ENCODE peak calls at places on chromosome 21, in ten cellular contexts. One of them, this sample, is unnamed. For H3K27me3, the result is how much of the 10 kb centered on the place peaks cover.

GRCh38 chr21:18168108-18168507 is 76.5 kb upstream of the CHODL start:
- DNase-seq in upper lobe of right lung: no peak
- DNase-seq in uterus: no peak
- DNase-seq in SJSA1: no peak
- DNase-seq in GM23248: no peak
- DNase-seq in stomach: no peak
- DNase-seq in heart left ventricle: no peak
- DNase-seq in CD8-positive, alpha-beta T cell: no peak
- DNase-seq in lung: no peak
- DNase-seq in right atrium auricular region: no peak
- DNase-seq in this sample: no peak

GRCh38 chr21:36980280-36981048 is 14.0 kb upstream of the HLCS start:
- DNase-seq in upper lobe of right lung: peak
- DNase-seq in uterus: peak
- DNase-seq in SJSA1: no peak
- DNase-seq in GM23248: peak
- DNase-seq in stomach: peak
- DNase-seq in heart left ventricle: peak
- DNase-seq in CD8-positive, alpha-beta T cell: no peak
- DNase-seq in lung: peak
- DNase-seq in right atrium auricular region: no peak
- DNase-seq in this sample: peak

GRCh38 chr21:35933466-35933865 is 126.9 kb downstream of the SETD4 start:
- DNase-seq in upper lobe of right lung: no peak
- DNase-seq in uterus: peak
- DNase-seq in SJSA1: peak
- DNase-seq in GM23248: peak
- DNase-seq in stomach: no peak
- DNase-seq in heart left ventricle: peak
- DNase-seq in CD8-positive, alpha-beta T cell: no peak
- DNase-seq in lung: peak
- DNase-seq in right atrium auricular region: peak
- DNase-seq in this sample: peak

GRCh38 chr21:29655577-29655976 is 284.2 kb downstream of the GRIK1 start:
- DNase-seq in upper lobe of right lung: no peak
- DNase-seq in uterus: no peak
- DNase-seq in SJSA1: no peak
- DNase-seq in GM23248: no peak
- DNase-seq in stomach: no peak
- DNase-seq in heart left ventricle: no peak
- DNase-seq in CD8-positive, alpha-beta T cell: no peak
- DNase-seq in lung: no peak
- DNase-seq in right atrium auricular region: no peak
- DNase-seq in this sample: no peak

GRCh38 chr21:34724131-34724856 is 55.5 kb downstream of the CLIC6 start:
- DNase-seq in upper lobe of right lung: no peak
- DNase-seq in uterus: no peak
- DNase-seq in SJSA1: no peak
- DNase-seq in GM23248: peak
- DNase-seq in stomach: peak
- DNase-seq in heart left ventricle: no peak
- DNase-seq in CD8-positive, alpha-beta T cell: no peak
- DNase-seq in lung: no peak
- DNase-seq in right atrium auricular region: no peak
- DNase-seq in this sample: no peak

GRCh38 chr21:38660333-38661295 is 145.1 kb upstream of the ETS2 start:
- DNase-seq in upper lobe of right lung: peak
- DNase-seq in uterus: peak
- DNase-seq in SJSA1: peak
- DNase-seq in GM23248: peak
- DNase-seq in stomach: no peak
- DNase-seq in heart left ventricle: peak
- DNase-seq in CD8-positive, alpha-beta T cell: no peak
- DNase-seq in lung: no peak
- DNase-seq in right atrium auricular region: no peak
- DNase-seq in this sample: no peak

GRCh38 chr21:28747464-28747863 is 245.2 kb downstream of the LTN1 start:
- DNase-seq in upper lobe of right lung: no peak
- DNase-seq in uterus: no peak
- DNase-seq in SJSA1: no peak
- DNase-seq in GM23248: no peak
- DNase-seq in stomach: no peak
- DNase-seq in heart left ventricle: no peak
- DNase-seq in CD8-positive, alpha-beta T cell: no peak
- DNase-seq in lung: no peak
- DNase-seq in right atrium auricular region: no peak
- DNase-seq in this sample: no peak

GRCh38 chr21:31543191-31543590 is 116.3 kb upstream of the SOD1 start:
- DNase-seq in upper lobe of right lung: no peak
- DNase-seq in uterus: no peak
- DNase-seq in SJSA1: peak
- DNase-seq in GM23248: no peak
- DNase-seq in stomach: no peak
- DNase-seq in heart left ventricle: no peak
- DNase-seq in CD8-positive, alpha-beta T cell: no peak
- DNase-seq in lung: no peak
- DNase-seq in right atrium auricular region: no peak
- DNase-seq in this sample: peak

GRCh38 chr21:36744560-36745231 is 45.8 kb downstream of the SIM2 start:
- DNase-seq in upper lobe of right lung: peak
- DNase-seq in uterus: no peak
- DNase-seq in SJSA1: no peak
- DNase-seq in GM23248: no peak
- DNase-seq in stomach: peak
- DNase-seq in heart left ventricle: no peak
- DNase-seq in CD8-positive, alpha-beta T cell: no peak
- DNase-seq in lung: no peak
- DNase-seq in right atrium auricular region: no peak
- DNase-seq in this sample: peak

GRCh38 chr21:34135330-34135729 is 62.0 kb downstream of the MRPS6 start:
- DNase-seq in upper lobe of right lung: no peak
- DNase-seq in uterus: no peak
- DNase-seq in SJSA1: no peak
- DNase-seq in GM23248: no peak
- DNase-seq in stomach: no peak
- DNase-seq in heart left ventricle: no peak
- DNase-seq in CD8-positive, alpha-beta T cell: no peak
- DNase-seq in lung: no peak
- DNase-seq in right atrium auricular region: no peak
- DNase-seq in this sample: no peak

GRCh38 chr21:36260030-36260787 is 59.8 kb upstream of the MORC3 start:
- DNase-seq in upper lobe of right lung: no peak
- DNase-seq in uterus: peak
- DNase-seq in SJSA1: peak
- DNase-seq in GM23248: peak
- DNase-seq in stomach: peak
- DNase-seq in heart left ventricle: peak
- DNase-seq in CD8-positive, alpha-beta T cell: peak
- DNase-seq in lung: peak
- DNase-seq in right atrium auricular region: no peak
- DNase-seq in this sample: peak

DNA sequence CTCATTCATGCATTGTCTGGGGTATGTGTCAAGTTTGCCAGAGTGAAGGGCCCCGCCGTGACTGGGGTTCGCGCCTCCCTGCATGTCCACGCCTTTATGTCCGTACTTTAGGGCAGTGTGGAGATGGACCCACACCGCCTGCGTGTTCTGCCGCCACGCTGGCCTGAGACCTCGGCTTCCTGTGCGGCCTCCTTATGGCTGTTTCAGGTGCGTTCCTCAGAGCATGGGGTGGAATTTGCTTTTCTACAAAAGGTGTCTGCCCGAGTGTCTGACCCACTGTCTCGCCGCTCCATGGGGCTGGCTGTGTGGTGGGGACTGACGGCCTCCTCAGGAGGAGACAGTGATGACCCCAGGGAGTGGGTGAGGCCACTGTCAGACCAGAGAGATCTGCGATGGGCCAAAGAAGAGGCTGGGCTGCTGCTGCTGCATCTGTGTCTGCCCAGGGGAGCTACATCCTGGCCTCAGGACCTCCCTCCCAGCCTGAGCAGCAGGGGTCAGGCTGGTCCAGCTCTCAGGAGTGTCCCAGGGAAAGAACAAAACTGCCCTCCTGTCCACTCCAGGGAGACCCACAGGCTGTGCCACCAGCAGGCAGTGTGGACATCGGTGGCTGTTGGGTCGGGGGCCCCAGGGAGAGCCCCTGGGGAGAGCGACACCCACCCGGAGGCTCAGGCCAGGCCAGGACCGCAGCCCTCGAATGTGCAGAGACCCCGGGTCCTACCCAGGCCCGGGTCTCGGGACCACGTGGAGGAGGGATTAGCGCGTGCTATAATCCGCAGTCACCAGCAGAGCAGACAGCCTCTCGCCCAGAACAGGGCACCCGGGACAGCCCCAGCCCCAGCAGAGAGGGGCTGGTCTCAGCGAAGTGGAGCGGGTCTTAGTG is 9.8 kb upstream of the SLC19A1 start:
- DNase-seq in upper lobe of right lung: peak
- DNase-seq in uterus: no peak
- DNase-seq in SJSA1: no peak
- DNase-seq in GM23248: no peak
- DNase-seq in stomach: no peak
- DNase-seq in heart left ventricle: no peak
- DNase-seq in CD8-positive, alpha-beta T cell: no peak
- DNase-seq in lung: no peak
- DNase-seq in right atrium auricular region: no peak
- DNase-seq in this sample: no peak
- H3K27me3 ChIP-seq in upper lobe of right lung: under half
- H3K27me3 ChIP-seq in uterus: under half
- H3K27me3 ChIP-seq in SJSA1: under half
- H3K27me3 ChIP-seq in GM23248: under half
- H3K27me3 ChIP-seq in stomach: under half
- H3K27me3 ChIP-seq in heart left ventricle: under half
- H3K27me3 ChIP-seq in CD8-positive, alpha-beta T cell: under half
- H3K27me3 ChIP-seq in lung: under half
- H3K27me3 ChIP-seq in right atrium auricular region: under half
- H3K27me3 ChIP-seq in this sample: under half

GRCh38 chr21:44521928-44522752 is 17.9 kb downstream of the KRTAP10-1 start:
- DNase-seq in upper lobe of right lung: peak
- DNase-seq in uterus: peak
- DNase-seq in SJSA1: no peak
- DNase-seq in GM23248: no peak
- DNase-seq in stomach: no peak
- DNase-seq in heart left ventricle: no peak
- DNase-seq in CD8-positive, alpha-beta T cell: no peak
- DNase-seq in lung: no peak
- DNase-seq in right atrium auricular region: no peak
- DNase-seq in this sample: no peak
- H3K27me3 ChIP-seq in upper lobe of right lung: under half
- H3K27me3 ChIP-seq in uterus: under half
- H3K27me3 ChIP-seq in SJSA1: under half
- H3K27me3 ChIP-seq in GM23248: under half
- H3K27me3 ChIP-seq in stomach: under half
- H3K27me3 ChIP-seq in heart left ventricle: under half
- H3K27me3 ChIP-seq in CD8-positive, alpha-beta T cell: under half
- H3K27me3 ChIP-seq in lung: under half
- H3K27me3 ChIP-seq in right atrium auricular region: under half
- H3K27me3 ChIP-seq in this sample: under half

DNA sequence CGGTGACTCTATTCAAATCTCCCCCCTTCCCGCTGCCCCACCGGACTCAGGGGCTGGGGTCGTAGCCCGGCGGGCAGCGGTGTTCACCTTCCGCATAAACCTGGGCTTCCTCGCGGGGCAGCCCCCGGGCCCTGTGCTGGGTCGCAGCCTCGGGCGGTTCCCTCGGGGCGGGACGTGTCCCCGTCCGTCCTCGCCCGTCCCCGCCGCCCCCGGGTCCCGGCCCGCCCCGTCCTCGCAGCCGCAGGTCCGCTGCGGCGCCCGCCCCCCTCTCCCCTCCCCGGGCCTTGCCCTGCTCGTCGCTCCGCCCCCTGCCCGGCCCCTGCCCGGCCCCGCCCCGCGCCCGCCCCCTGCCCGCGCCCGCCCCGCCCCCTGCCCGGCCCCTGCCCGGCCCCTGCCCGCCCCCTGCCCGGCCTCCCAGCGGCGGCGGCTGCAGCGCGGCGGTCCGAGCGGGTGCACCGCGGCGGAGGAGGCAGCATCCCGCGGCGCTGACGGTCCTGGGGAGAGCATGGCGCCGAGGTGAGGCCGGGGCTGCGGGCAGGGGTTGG is at the start of gene COL18A1:
- DNase-seq in upper lobe of right lung: peak
- DNase-seq in uterus: peak
- DNase-seq in SJSA1: no peak
- DNase-seq in GM23248: peak
- DNase-seq in stomach: peak
- DNase-seq in heart left ventricle: peak
- DNase-seq in CD8-positive, alpha-beta T cell: peak
- DNase-seq in lung: peak
- DNase-seq in right atrium auricular region: no peak
- DNase-seq in this sample: peak
- H3K27me3 ChIP-seq in upper lobe of right lung: under half
- H3K27me3 ChIP-seq in uterus: under half
- H3K27me3 ChIP-seq in SJSA1: under half
- H3K27me3 ChIP-seq in GM23248: under half
- H3K27me3 ChIP-seq in stomach: half or more
- H3K27me3 ChIP-seq in heart left ventricle: under half
- H3K27me3 ChIP-seq in CD8-positive, alpha-beta T cell: under half
- H3K27me3 ChIP-seq in lung: under half
- H3K27me3 ChIP-seq in right atrium auricular region: under half
- H3K27me3 ChIP-seq in this sample: under half

GRCh38 chr21:42154237-42155044 is 64.5 kb upstream of the ABCG1 start:
- DNase-seq in upper lobe of right lung: peak
- DNase-seq in uterus: no peak
- DNase-seq in SJSA1: no peak
- DNase-seq in GM23248: no peak
- DNase-seq in stomach: no peak
- DNase-seq in heart left ventricle: no peak
- DNase-seq in CD8-positive, alpha-beta T cell: no peak
- DNase-seq in lung: no peak
- DNase-seq in right atrium auricular region: no peak
- DNase-seq in this sample: no peak

GRCh38 chr21:42153746-42154145 is 65.2 kb upstream of the ABCG1 start:
- DNase-seq in upper lobe of right lung: peak
- DNase-seq in uterus: no peak
- DNase-seq in SJSA1: no peak
- DNase-seq in GM23248: no peak
- DNase-seq in stomach: no peak
- DNase-seq in heart left ventricle: no peak
- DNase-seq in CD8-positive, alpha-beta T cell: no peak
- DNase-seq in lung: no peak
- DNase-seq in right atrium auricular region: no peak
- DNase-seq in this sample: no peak

GRCh38 chr21:42153046-42153685 is 65.8 kb upstream of the ABCG1 start:
- DNase-seq in upper lobe of right lung: peak
- DNase-seq in uterus: no peak
- DNase-seq in SJSA1: no peak
- DNase-seq in GM23248: no peak
- DNase-seq in stomach: no peak
- DNase-seq in heart left ventricle: no peak
- DNase-seq in CD8-positive, alpha-beta T cell: no peak
- DNase-seq in lung: no peak
- DNase-seq in right atrium auricular region: no peak
- DNase-seq in this sample: no peak

GRCh38 chr21:42156690-42157605 is 62.0 kb upstream of the ABCG1 start:
- DNase-seq in upper lobe of right lung: peak
- DNase-seq in uterus: no peak
- DNase-seq in SJSA1: peak
- DNase-seq in GM23248: no peak
- DNase-seq in stomach: no peak
- DNase-seq in heart left ventricle: no peak
- DNase-seq in CD8-positive, alpha-beta T cell: no peak
- DNase-seq in lung: no peak
- DNase-seq in right atrium auricular region: no peak
- DNase-seq in this sample: no peak

GRCh38 chr21:42155045-42155855 is 63.7 kb upstream of the ABCG1 start:
- DNase-seq in upper lobe of right lung: peak
- DNase-seq in uterus: no peak
- DNase-seq in SJSA1: no peak
- DNase-seq in GM23248: no peak
- DNase-seq in stomach: no peak
- DNase-seq in heart left ventricle: no peak
- DNase-seq in CD8-positive, alpha-beta T cell: no peak
- DNase-seq in lung: no peak
- DNase-seq in right atrium auricular region: no peak
- DNase-seq in this sample: no peak
- H3K27me3 ChIP-seq in upper lobe of right lung: under half
- H3K27me3 ChIP-seq in uterus: under half
- H3K27me3 ChIP-seq in SJSA1: under half
- H3K27me3 ChIP-seq in GM23248: under half
- H3K27me3 ChIP-seq in stomach: under half
- H3K27me3 ChIP-seq in heart left ventricle: under half
- H3K27me3 ChIP-seq in CD8-positive, alpha-beta T cell: under half
- H3K27me3 ChIP-seq in lung: under half
- H3K27me3 ChIP-seq in right atrium auricular region: under half
- H3K27me3 ChIP-seq in this sample: under half